ENCODE peak calls at places on chromosomes 2 and 18, in four cellular contexts. M, L, W and R are unnamed samples.

GRCh38 chr18:45571161-45571560 is 44.1 kb upstream of the SLC14A2 start:
- DNase-seq in M (no peak), W (no peak), L (no peak), R (no peak)

GRCh38 chr18:74226666-74227065 is 65.1 kb downstream of the CYB5A start:
- DNase-seq in W (no peak), M (no peak), L (no peak), R (no peak)

GRCh38 chr2:177783835-177784448 is 288.6 kb downstream of the PDE11A start:
- DNase-seq in W (peak), L (no peak), M (no peak), R (no peak)

GRCh38 chr18:27030403-27030802 is 154.7 kb downstream of the CHST9 start:
- DNase-seq in M (no peak), W (no peak), L (no peak), R (no peak)

GRCh38 chr2:129915303-129915840 is 64.1 kb upstream of the RAB6C start:
- DNase-seq in W (no peak), M (no peak), L (no peak), R (no peak)

GRCh38 chr2:223460774-223461211 is 141.4 kb downstream of the SCG2 start:
- DNase-seq in W (no peak), L (peak), M (no peak), R (no peak)

GRCh38 chr2:16128746-16129610 is 188.6 kb downstream of the MYCN start:
- DNase-seq in M (no peak), L (no peak), W (no peak), R (no peak)

GRCh38 chr18:12422936-12423335 is 15.2 kb downstream of the PRELID3A start:
- DNase-seq in L (no peak), M (peak), W (no peak), R (no peak)

GRCh38 chr2:28395334-28396061 is 2.8 kb downstream of the FOSL2 start:
- DNase-seq in W (no peak), M (no peak), L (no peak), R (no peak)

GRCh38 chr2:207046642-207047213 is 107.4 kb downstream of the CPO start:
- DNase-seq in W (no peak), M (no peak), L (no peak), R (peak)

GRCh38 chr2:215145611-215146010 is 7.2 kb upstream of the ABCA12 start:
- DNase-seq in L (no peak), M (no peak), W (no peak), R (no peak)

DNA sequence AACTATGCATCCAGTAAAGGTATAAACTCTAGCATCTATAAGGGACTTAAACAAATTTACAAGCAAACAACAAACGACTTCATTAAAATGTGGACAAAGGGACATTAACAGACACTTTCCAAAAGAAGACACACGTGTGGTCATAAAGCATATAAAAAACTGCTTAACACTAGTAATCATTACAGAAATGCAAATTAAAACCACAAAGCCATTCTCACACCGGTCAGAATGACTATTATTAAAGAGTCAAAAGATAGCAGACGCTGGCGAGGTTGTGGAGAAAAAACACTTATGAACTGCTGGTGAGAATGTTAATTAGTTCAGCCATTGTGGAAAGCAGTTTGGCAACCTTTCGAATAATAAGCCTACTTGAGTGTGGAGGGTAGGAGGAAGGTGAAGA is 217.0 kb upstream of the DLGAP1 start:
- DNase-seq in L (no peak), W (peak), M (no peak), R (no peak)
- TF ChIP-seq JUND in L (no peak), W (no peak), M (no peak), R (no peak)

DNA sequence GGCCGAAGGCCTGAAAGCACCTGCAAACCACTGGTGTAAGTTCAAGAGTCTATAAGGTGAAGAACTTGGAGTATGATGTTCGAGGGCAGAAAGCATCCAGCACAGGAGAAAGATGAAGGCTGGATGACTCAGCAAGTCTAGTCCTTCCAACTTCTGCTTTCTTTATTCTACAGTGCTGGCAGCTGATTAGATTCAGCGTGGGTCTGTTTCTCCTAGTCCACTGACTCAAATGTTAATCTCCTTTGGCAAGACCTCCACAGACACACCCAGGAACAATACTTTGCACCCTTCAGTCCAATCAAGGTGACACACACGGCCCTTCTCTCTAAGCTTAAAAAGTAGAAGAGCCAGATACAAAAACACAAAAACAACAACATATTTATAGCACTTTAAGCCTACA is 43.4 kb downstream of the NMS start:
- DNase-seq in M (no peak), L (no peak), W (no peak), R (no peak)
- TF ChIP-seq JUND in M (no peak), L (no peak), W (no peak), R (no peak)

GRCh38 chr2:238256594-238257104 is 16.8 kb upstream of the HES6 start:
- DNase-seq in W (no peak), L (peak), M (peak), R (peak)
- TF ChIP-seq JUND in W (no peak), L (no peak), M (no peak), R (no peak)

GRCh38 chr18:51345848-51346391 is 148.4 kb upstream of the MEX3C start:
- DNase-seq in M (no peak), L (no peak), W (no peak), R (no peak)
- TF ChIP-seq JUND in M (no peak), L (no peak), W (no peak), R (no peak)

GRCh38 chr2:58428286-58428552 is 187.1 kb upstream of the FANCL start:
- DNase-seq in M (no peak), L (no peak), W (no peak), R (no peak)
- TF ChIP-seq JUND in M (no peak), L (no peak), W (no peak), R (no peak)

GRCh38 chr2:11777886-11778415 is 31.5 kb downstream of the LPIN1 start:
- DNase-seq in W (no peak), L (no peak), M (no peak), R (no peak)
- TF ChIP-seq JUND in W (no peak), L (no peak), M (no peak), R (no peak)

GRCh38 chr2:33134086-33134763 is 187.5 kb downstream of the LTBP1 start:
- DNase-seq in L (peak), M (no peak), W (no peak), R (peak)
- TF ChIP-seq JUND in L (no peak), M (peak), W (no peak), R (no peak)

GRCh38 chr2:61811821-61812220 is 42.0 kb downstream of the FAM161A start:
- DNase-seq in W (no peak), L (no peak), M (no peak), R (no peak)

GRCh38 chr2:61807036-61807757 is 46.7 kb downstream of the FAM161A start:
- DNase-seq in M (no peak), L (no peak), W (peak), R (no peak)
- TF ChIP-seq JUND in M (no peak), L (no peak), W (no peak), R (no peak)

GRCh38 chr2:156145469-156145868 is 187.1 kb downstream of the NR4A2 start:
- DNase-seq in M (no peak), W (no peak), L (no peak), R (no peak)
- TF ChIP-seq JUND in M (no peak), W (no peak), L (no peak), R (no peak)

GRCh38 chr2:240512666-240513535 is 44.9 kb downstream of the ANKMY1 start:
- DNase-seq in M (peak), L (no peak), W (no peak), R (no peak)
- TF ChIP-seq JUND in M (no peak), L (no peak), W (no peak), R (no peak)